ENCODE peak calls at places on chromosome 16, in seven cellular contexts. I is fibroblast of lung, H is AG10803, O is BE2C, X is AG04450, D is breast epithelium, K is PC-9. P is an unnamed sample.

GRCh38 chr16:20051147-20051546 is 22.5 kb downstream of the GPR139 start:
- DNase-seq in I (no peak), K (no peak), H (no peak), X (no peak), O (no peak), D (no peak), P (no peak)

GRCh38 chr16:54283735-54284318 is 2.8 kb downstream of the IRX3 start:
- DNase-seq in H (no peak), I (no peak), K (no peak), D (no peak), X (no peak), O (no peak), P (no peak)

GRCh38 chr16:5056347-5056746 is 9.4 kb downstream of the C16orf89 start:
- DNase-seq in K (no peak), X (no peak), H (no peak), O (peak; percentile 66), I (no peak), D (no peak), P (no peak)

GRCh38 chr16:30605148-30605547 is 5.0 kb downstream of the ZNF689 start:
- DNase-seq in X (no peak), H (no peak), I (no peak), K (no peak), O (no peak), D (no peak), P (no peak)

GRCh38 chr16:54425681-54426549 is 139.3 kb upstream of the IRX3 start:
- DNase-seq in H (no peak), X (no peak), I (no peak), D (no peak), O (no peak), K (peak; percentile 91), P (no peak)

GRCh38 chr16:4200000-4200780 is 41.7 kb downstream of the SRL start:
- DNase-seq in K (peak; percentile 73), I (peak; percentile 64), O (peak; percentile 79), H (peak; percentile 48), X (peak; percentile 36), D (peak; percentile 74), P (no peak)

GRCh38 chr16:65015577-65015976 is 106.3 kb downstream of the CDH11 start:
- DNase-seq in D (no peak), K (no peak), O (no peak), I (no peak), H (no peak), X (no peak), P (peak; percentile 24)

GRCh38 chr16:79154081-79154480 is 446.5 kb downstream of the MAF start:
- DNase-seq in H (no peak), O (no peak), D (no peak), X (no peak), K (no peak), I (no peak), P (no peak)

GRCh38 chr16:85591381-85591780 is 21.7 kb upstream of the GSE1 start:
- DNase-seq in I (no peak), D (no peak), H (no peak), O (no peak), X (no peak), K (no peak), P (no peak)

GRCh38 chr16:48450367-48450766 is 65.2 kb upstream of the SIAH1 start:
- DNase-seq in I (peak; percentile 12), X (no peak), H (peak; percentile 33), O (no peak), D (no peak), K (no peak), P (no peak)

GRCh38 chr16:22948058-22948602 is 134.2 kb downstream of the HS3ST2 start:
- DNase-seq in I (no peak), X (no peak), O (no peak), H (no peak), D (no peak), K (no peak), P (no peak)

GRCh38 chr16:8855972-8856371 is 12.8 kb downstream of the CARHSP1 start:
- DNase-seq in I (no peak), D (no peak), K (no peak), O (no peak), H (no peak), X (no peak), P (no peak)

GRCh38 chr16:19137201-19137601 is 23.4 kb downstream of the ITPRIPL2 start:
- DNase-seq in H (peak; percentile 86), X (no peak), D (no peak), O (no peak), K (peak; percentile 79), I (peak; percentile 74), P (peak; percentile 74)

GRCh38 chr16:10088380-10088793 is 93.8 kb downstream of the GRIN2A start:
- DNase-seq in X (no peak), D (no peak), O (no peak), K (no peak), I (no peak), H (peak; percentile 18), P (peak; percentile 46)

GRCh38 chr16:85574672-85575475 is 38.2 kb upstream of the GSE1 start:
- DNase-seq in H (no peak), I (no peak), O (no peak), K (no peak), D (no peak), X (no peak), P (no peak)

GRCh38 chr16:897200-897543 is 73.6 kb downstream of the LMF1 start:
- DNase-seq in D (no peak), I (no peak), X (no peak), H (no peak), K (no peak), O (no peak), P (no peak)

GRCh38 chr16:68790944-68791343 is 52.4 kb upstream of the TANGO6 start:
- DNase-seq in H (no peak), I (no peak), K (no peak), X (no peak), O (no peak), D (no peak), P (no peak)
- H3K4me3 ChIP-seq in H (no peak overlapping the region), I (no peak overlapping the region), K (no peak overlapping the region), X (no peak overlapping the region), O (no peak overlapping the region), D (peak overlapping the region; percentile 42), P (no peak overlapping the region)

GRCh38 chr16:88681709-88682451 is 4.4 kb downstream of the SNAI3 start:
- DNase-seq in O (no peak), I (no peak), X (no peak), K (no peak), H (no peak), D (no peak), P (no peak)

GRCh38 chr16:88677721-88678120 is 8.6 kb downstream of the SNAI3 start:
- DNase-seq in K (no peak), I (no peak), X (no peak), O (no peak), D (no peak), H (no peak), P (no peak)

GRCh38 chr16:88680554-88681083 is 5.7 kb downstream of the SNAI3 start:
- DNase-seq in D (no peak), O (no peak), X (no peak), H (no peak), K (no peak), I (no peak), P (no peak)

GRCh38 chr16:88678224-88678979 is 7.9 kb downstream of the SNAI3 start:
- DNase-seq in I (no peak), K (no peak), H (no peak), X (no peak), D (no peak), O (peak; percentile 40), P (no peak)

GRCh38 chr16:88681084-88681680 is 5.1 kb downstream of the SNAI3 start:
- DNase-seq in O (no peak), D (no peak), X (no peak), H (no peak), I (no peak), K (peak; percentile 40), P (no peak)
- TF ChIP-seq CTCF in O (peak; percentile 46), D (no peak), X (peak; percentile 11), H (no peak), I (no peak), K (peak; percentile 57), P (peak; percentile 17)

DNA sequence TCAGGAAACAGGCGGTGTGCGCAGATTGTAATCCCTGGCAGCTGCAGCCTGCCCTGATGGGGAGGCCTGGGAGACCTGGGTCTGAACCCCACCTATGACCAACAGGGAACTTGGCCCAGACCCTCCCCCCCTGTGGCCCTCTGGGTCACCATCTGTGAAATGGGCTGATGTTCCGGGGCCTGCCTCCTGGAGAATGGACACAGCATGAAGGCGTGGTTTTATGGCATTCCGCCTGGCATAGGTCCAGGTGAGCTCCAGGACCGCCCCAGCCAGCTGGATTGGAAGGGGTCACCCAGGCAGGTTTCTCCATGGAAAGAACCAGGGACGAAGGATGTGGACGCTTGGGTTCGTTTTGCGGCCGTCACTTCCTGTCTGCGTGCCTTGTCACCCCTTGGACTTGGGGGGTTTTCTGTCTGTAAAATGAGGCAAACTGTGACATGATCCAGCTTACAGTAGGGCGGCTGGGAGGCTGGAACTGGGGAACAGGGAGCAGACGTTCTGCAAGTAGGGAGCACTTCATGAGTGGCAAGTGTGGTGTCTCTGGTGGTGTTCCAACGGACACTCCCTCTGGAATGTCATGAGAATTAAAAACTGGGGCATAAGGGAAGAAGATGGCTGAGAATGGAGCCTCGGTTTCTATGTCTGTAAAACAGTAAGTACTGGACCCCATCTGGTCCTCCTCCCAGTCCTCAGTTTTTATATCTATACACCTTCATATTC is 1.6 kb downstream of the CPNE2 start:
- DNase-seq in X (no peak), H (no peak), K (no peak), D (no peak), O (no peak), I (no peak), P (no peak)
- H3K4me3 ChIP-seq in X (peak overlapping the region; percentile 68), H (peak overlapping the region; percentile 66), K (peak overlapping the region; percentile 85), D (peak overlapping the region; percentile 84), O (no peak overlapping the region), I (no peak overlapping the region), P (peak overlapping the region; percentile 55)

DNA sequence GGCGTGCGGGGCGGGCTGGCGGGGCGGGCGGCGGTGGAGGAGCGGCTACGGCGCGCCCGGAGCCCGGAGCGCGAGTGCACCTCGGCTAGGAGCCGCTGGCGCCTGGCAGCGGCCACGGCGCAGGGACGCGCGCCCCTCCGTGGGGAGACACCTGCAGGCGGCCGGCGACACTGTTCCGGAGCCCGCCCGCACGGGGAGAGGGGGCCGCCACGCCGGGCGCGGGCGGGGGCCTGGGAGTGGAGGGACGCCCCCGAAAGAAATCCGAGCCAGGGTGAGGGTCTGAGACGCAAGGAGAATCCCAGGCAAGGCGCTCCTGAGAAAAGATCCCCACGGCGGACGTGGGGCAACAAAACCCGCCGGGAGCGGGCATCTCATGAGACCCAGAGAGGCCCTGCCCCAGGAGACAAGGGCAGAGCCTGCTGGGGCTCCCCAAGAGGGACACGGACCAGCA is at the start of gene GSG1L:
- DNase-seq in H (no peak), O (no peak), D (no peak), K (no peak), I (no peak), X (no peak), P (no peak)
- TF ChIP-seq CTCF in H (no peak), O (no peak), D (no peak), K (no peak), I (no peak), X (no peak), P (no peak)